ENCODE peak calls at places on chromosomes 1 and 21, in four cellular contexts. One of them, this sample, is unnamed. For H3K4me1 and H3K27me3, the result is how much of the 10 kb centered on the place peaks cover.

GRCh38 chr1:5856246-5856815 is 135.9 kb downstream of the NPHP4 start:
- DNase-seq in HCT116: peak
- DNase-seq in K562: no peak
- DNase-seq in HepG2: peak
- DNase-seq in this sample: no peak

GRCh38 chr1:37042506-37042905 is 8.2 kb upstream of the GRIK3 start:
- DNase-seq in HCT116: no peak
- DNase-seq in K562: no peak
- DNase-seq in HepG2: no peak
- DNase-seq in this sample: no peak

GRCh38 chr21:38985423-38986378 is 180.0 kb downstream of the ETS2 start:
- DNase-seq in HCT116: no peak
- DNase-seq in K562: peak
- DNase-seq in HepG2: no peak
- DNase-seq in this sample: no peak

GRCh38 chr1:43548285-43549271 is 17.9 kb downstream of the PTPRF start:
- DNase-seq in HCT116: no peak
- DNase-seq in K562: no peak
- DNase-seq in HepG2: peak
- DNase-seq in this sample: no peak

GRCh38 chr1:49435291-49435690 is 588.5 kb downstream of the AGBL4 start:
- DNase-seq in HCT116: no peak
- DNase-seq in K562: no peak
- DNase-seq in HepG2: no peak
- DNase-seq in this sample: no peak

GRCh38 chr1:58500036-58500435 is 46.5 kb downstream of the OMA1 start:
- DNase-seq in HCT116: no peak
- DNase-seq in K562: no peak
- DNase-seq in HepG2: no peak
- DNase-seq in this sample: no peak

GRCh38 chr1:11053758-11054137 is 6.1 kb downstream of the SRM start:
- DNase-seq in HCT116: no peak
- DNase-seq in K562: peak
- DNase-seq in HepG2: no peak
- DNase-seq in this sample: no peak

GRCh38 chr1:111516008-111516535 is 12.6 kb upstream of the ADORA3 start:
- DNase-seq in HCT116: no peak
- DNase-seq in K562: peak
- DNase-seq in HepG2: no peak
- DNase-seq in this sample: no peak

GRCh38 chr1:24516506-24516905 is 13.9 kb downstream of the RCAN3 start:
- DNase-seq in HCT116: no peak
- DNase-seq in K562: no peak
- DNase-seq in HepG2: no peak
- DNase-seq in this sample: no peak

GRCh38 chr1:6785721-6786505 is 659 bp downstream of the CAMTA1 start:
- DNase-seq in HCT116: no peak
- DNase-seq in K562: peak
- DNase-seq in HepG2: no peak
- DNase-seq in this sample: no peak

GRCh38 chr1:196361112-196361714 is 247.0 kb downstream of the KCNT2 start:
- DNase-seq in HCT116: peak
- DNase-seq in K562: no peak
- DNase-seq in HepG2: peak
- DNase-seq in this sample: no peak

GRCh38 chr1:239247299-239247698 is 139.1 kb upstream of the CHRM3 start:
- DNase-seq in HCT116: no peak
- DNase-seq in K562: no peak
- DNase-seq in HepG2: no peak
- DNase-seq in this sample: no peak

GRCh38 chr21:45575304-45575992 is 33.2 kb upstream of the SLC19A1 start:
- DNase-seq in HCT116: no peak
- DNase-seq in K562: no peak
- DNase-seq in HepG2: no peak
- DNase-seq in this sample: no peak

GRCh38 chr1:237814319-237814924 is 76.3 kb downstream of the ZP4 start:
- DNase-seq in HCT116: no peak
- DNase-seq in K562: no peak
- DNase-seq in HepG2: peak
- DNase-seq in this sample: no peak

GRCh38 chr1:116558140-116558549 is 12.7 kb downstream of the CD58 start:
- DNase-seq in HCT116: no peak
- DNase-seq in K562: no peak
- DNase-seq in HepG2: no peak
- DNase-seq in this sample: no peak

GRCh38 chr1:32353431-32353830 is 8.9 kb downstream of the FAM229A start:
- DNase-seq in HCT116: no peak
- DNase-seq in K562: no peak
- DNase-seq in HepG2: no peak
- DNase-seq in this sample: no peak

GRCh38 chr1:14924012-14924452 is 229.5 kb upstream of the TMEM51 start:
- DNase-seq in HCT116: peak
- DNase-seq in K562: peak
- DNase-seq in HepG2: no peak
- DNase-seq in this sample: no peak

GRCh38 chr21:46113497-46114176 is 15.7 kb downstream of the COL6A2 start:
- DNase-seq in HCT116: no peak
- DNase-seq in K562: no peak
- DNase-seq in HepG2: no peak
- DNase-seq in this sample: no peak

GRCh38 chr1:205680073-205680851 is at the start of gene SLC45A3:
- DNase-seq in HCT116: no peak
- DNase-seq in K562: peak
- DNase-seq in HepG2: no peak
- DNase-seq in this sample: no peak

GRCh38 chr1:98749152-98749756 is 87.7 kb downstream of the SNX7 start:
- DNase-seq in HCT116: no peak
- DNase-seq in K562: no peak
- DNase-seq in HepG2: no peak
- DNase-seq in this sample: no peak

GRCh38 chr1:21543598-21543997 is 34.4 kb downstream of the ALPL start:
- DNase-seq in HCT116: no peak
- DNase-seq in K562: no peak
- DNase-seq in HepG2: no peak
- DNase-seq in this sample: no peak

GRCh38 chr21:42829954-42830353 is 49.4 kb downstream of the WDR4 start:
- DNase-seq in HCT116: no peak
- DNase-seq in K562: no peak
- DNase-seq in HepG2: no peak
- DNase-seq in this sample: no peak

GRCh38 chr1:227753999-227754764 is 18.9 kb downstream of the SNAP47 start:
- DNase-seq in HCT116: no peak
- DNase-seq in K562: no peak
- DNase-seq in HepG2: no peak
- DNase-seq in this sample: no peak

GRCh38 chr1:2379733-2380404 is 11.5 kb downstream of the MORN1 start:
- DNase-seq in HCT116: no peak
- DNase-seq in K562: no peak
- DNase-seq in HepG2: no peak
- DNase-seq in this sample: no peak

GRCh38 chr1:225479996-225480720 is 52.3 kb upstream of the LBR start:
- DNase-seq in HCT116: no peak
- DNase-seq in K562: no peak
- DNase-seq in HepG2: no peak
- DNase-seq in this sample: no peak

GRCh38 chr1:67339623-67340343 is 32.1 kb downstream of the IL12RB2 start:
- DNase-seq in HCT116: no peak
- DNase-seq in K562: peak
- DNase-seq in HepG2: no peak
- DNase-seq in this sample: no peak

GRCh38 chr1:202264300-202265075 is 70.9 kb downstream of the LGR6 start:
- DNase-seq in HCT116: no peak
- DNase-seq in K562: no peak
- DNase-seq in HepG2: no peak
- DNase-seq in this sample: no peak

GRCh38 chr1:1039145-1039910 is 19.4 kb downstream of the AGRN start:
- DNase-seq in HCT116: no peak
- DNase-seq in K562: no peak
- DNase-seq in HepG2: no peak
- DNase-seq in this sample: no peak

GRCh38 chr1:160083968-160084770 is 2.8 kb downstream of the KCNJ9 start:
- DNase-seq in HCT116: peak
- DNase-seq in K562: peak
- DNase-seq in HepG2: no peak
- DNase-seq in this sample: no peak

GRCh38 chr1:21759818-21760217 is 23.1 kb downstream of the USP48 start:
- DNase-seq in HCT116: no peak
- DNase-seq in K562: no peak
- DNase-seq in HepG2: no peak
- DNase-seq in this sample: no peak

GRCh38 chr1:63593303-63593886 is at the start of gene PGM1:
- DNase-seq in HCT116: peak
- DNase-seq in K562: no peak
- DNase-seq in HepG2: peak
- DNase-seq in this sample: peak

GRCh38 chr1:237059244-237059643 is 17.3 kb downstream of the RYR2 start:
- DNase-seq in HCT116: no peak
- DNase-seq in K562: no peak
- DNase-seq in HepG2: no peak
- DNase-seq in this sample: no peak

GRCh38 chr1:200415693-200416593 is 6.1 kb upstream of the ZNF281 start:
- DNase-seq in HCT116: peak
- DNase-seq in K562: no peak
- DNase-seq in HepG2: peak
- DNase-seq in this sample: peak

GRCh38 chr1:49106438-49106837 is 329.7 kb upstream of the BEND5 start:
- DNase-seq in HCT116: no peak
- DNase-seq in K562: no peak
- DNase-seq in HepG2: no peak
- DNase-seq in this sample: no peak

GRCh38 chr1:20072771-20073170 is 2.8 kb downstream of the PLA2G5 start:
- DNase-seq in HCT116: no peak
- DNase-seq in K562: no peak
- DNase-seq in HepG2: no peak
- DNase-seq in this sample: no peak

GRCh38 chr1:11719313-11720032 is 16.5 kb upstream of the AGTRAP start:
- DNase-seq in HCT116: no peak
- DNase-seq in K562: peak
- DNase-seq in HepG2: no peak
- DNase-seq in this sample: no peak

DNA sequence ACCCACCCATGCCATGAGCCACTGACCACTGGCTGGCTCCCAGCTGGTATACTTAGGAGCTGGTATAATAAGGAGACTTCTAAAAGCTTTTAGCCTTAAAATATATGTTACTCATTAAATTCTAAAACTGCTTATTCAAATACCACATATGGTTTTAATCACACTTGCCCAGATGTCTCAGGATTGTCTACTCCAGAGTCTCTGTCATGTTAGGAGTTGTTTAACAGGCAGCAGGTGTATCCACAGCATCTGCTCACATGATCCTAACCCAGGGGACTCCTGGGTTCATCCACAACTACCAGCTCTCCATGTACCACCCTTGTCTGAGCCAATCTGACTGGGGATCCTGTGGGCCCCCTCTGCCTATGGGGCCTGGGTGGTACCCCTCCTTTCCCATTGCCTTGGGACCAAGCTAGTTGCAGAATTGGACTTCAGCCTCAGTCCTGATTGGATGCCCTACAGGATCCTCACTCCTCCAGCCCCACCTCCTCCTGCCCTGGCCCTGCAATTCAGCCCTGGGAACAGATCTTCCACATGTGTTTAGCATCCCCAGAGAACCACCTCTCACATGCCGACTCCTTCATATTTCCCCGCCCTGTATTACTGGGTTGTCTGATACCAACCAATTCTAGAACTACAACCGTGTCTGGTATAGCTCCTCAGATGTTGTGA is 61.3 kb downstream of the BCAR3 start:
- DNase-seq in HCT116: no peak
- DNase-seq in K562: no peak
- DNase-seq in HepG2: no peak
- DNase-seq in this sample: no peak
- H3K4me1 ChIP-seq in HCT116: half or more
- H3K4me1 ChIP-seq in K562: under half
- H3K4me1 ChIP-seq in HepG2: half or more
- H3K4me1 ChIP-seq in this sample: half or more

GRCh38 chr1:231095595-231095994 is 55.5 kb upstream of the FAM89A start:
- DNase-seq in HCT116: no peak
- DNase-seq in K562: no peak
- DNase-seq in HepG2: no peak
- DNase-seq in this sample: no peak
- H3K27me3 ChIP-seq in HCT116: under half
- H3K27me3 ChIP-seq in K562: under half
- H3K27me3 ChIP-seq in HepG2: under half
- H3K27me3 ChIP-seq in this sample: under half

GRCh38 chr1:39238476-39238875 is 34.0 kb downstream of the MACF1 start:
- DNase-seq in HCT116: no peak
- DNase-seq in K562: no peak
- DNase-seq in HepG2: no peak
- DNase-seq in this sample: no peak
- TF ChIP-seq TCF7L2 in HCT116: no peak
- TF ChIP-seq TCF7L2 in K562: no peak
- TF ChIP-seq TCF7L2 in HepG2: no peak
- TF ChIP-seq TCF7L2 in this sample: no peak

DNA sequence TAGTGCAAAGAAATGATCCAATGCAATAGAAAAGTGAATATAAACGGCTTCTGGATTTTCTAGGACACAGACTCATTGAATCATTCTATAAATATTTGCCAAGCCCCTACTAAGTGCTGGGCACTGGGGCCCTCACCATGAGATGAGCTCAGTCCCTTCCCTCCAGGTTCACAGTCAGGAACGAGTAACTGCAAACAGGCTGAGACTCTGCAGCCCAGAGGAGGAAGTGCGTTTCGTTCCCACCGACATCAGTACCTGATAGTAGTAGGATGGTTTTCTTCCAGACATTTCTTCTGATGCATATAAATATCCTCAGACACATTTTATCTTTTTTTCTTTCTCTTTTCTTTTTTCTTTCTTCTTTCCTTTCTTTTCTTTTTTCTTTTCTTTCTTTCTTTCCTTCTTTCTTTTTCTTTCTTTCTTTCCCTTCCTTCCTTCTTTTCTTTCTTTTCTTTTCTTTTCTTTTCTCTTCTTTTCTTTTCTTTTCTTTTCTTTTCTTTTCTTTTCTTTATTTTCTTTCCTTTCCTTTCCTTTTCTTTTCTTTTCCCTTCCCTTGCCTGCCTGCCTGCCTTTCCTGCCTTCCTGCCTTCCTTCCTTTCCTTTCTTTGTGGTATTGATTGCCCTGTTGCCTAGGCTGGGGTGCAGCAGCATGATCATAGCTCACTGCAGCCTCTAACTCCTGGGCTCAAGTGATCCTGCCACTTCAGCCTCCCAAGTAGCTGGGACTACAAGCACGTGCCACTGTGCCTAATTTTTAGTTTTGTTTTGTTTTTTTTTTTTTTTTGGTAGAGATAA is 135.4 kb downstream of the DISC1 start:
- DNase-seq in HCT116: no peak
- DNase-seq in K562: no peak
- DNase-seq in HepG2: no peak
- DNase-seq in this sample: no peak
- H3K4me1 ChIP-seq in HCT116: under half
- H3K4me1 ChIP-seq in K562: under half
- H3K4me1 ChIP-seq in HepG2: under half
- H3K4me1 ChIP-seq in this sample: under half